ENCODE peak calls at places on chromosomes 3 and 15, in seven cellular contexts. H is body of pancreas, X is PC-9, W is fibroblast of lung, T is left ventricle myocardium inferior, S is ascending aorta, Q is adrenal gland. B is an unnamed sample. For H3K27me3, the result is how much of the 10 kb centered on the place peaks cover.

GRCh38 chr3:64880926-64881325 is 193.1 kb upstream of the ADAMTS9 start:
- DNase-seq in Q (no peak), S (no peak), T (no peak), W (no peak), H (no peak), X (no peak), B (no peak)

GRCh38 chr3:84946240-84946639 is 12.5 kb upstream of the CADM2 start:
- DNase-seq in S (no peak), T (no peak), X (no peak), H (no peak), W (no peak), Q (no peak), B (no peak)

GRCh38 chr3:171916888-171917287 is 73.7 kb downstream of the TMEM212 start:
- DNase-seq in H (no peak), S (no peak), T (no peak), Q (no peak), X (no peak), W (no peak), B (no peak)

GRCh38 chr3:66453525-66454463 is 47.0 kb downstream of the LRIG1 start:
- DNase-seq in H (no peak), W (no peak), T (no peak), X (no peak), S (peak), Q (no peak), B (no peak)

GRCh38 chr3:94036909-94037507 is 8.6 kb upstream of the STX19 start:
- DNase-seq in H (no peak), T (no peak), S (no peak), W (peak), X (no peak), Q (no peak), B (no peak)

GRCh38 chr3:188431553-188431952 is 277.6 kb downstream of the LPP start:
- DNase-seq in Q (no peak), X (peak), W (peak), S (no peak), T (no peak), H (no peak), B (no peak)

GRCh38 chr15:22839046-22839705 is 710 bp downstream of the NIPA2 start:
- DNase-seq in W (peak), X (no peak), H (no peak), S (no peak), T (no peak), Q (no peak), B (no peak)

GRCh38 chr3:127458698-127459097 is 131.8 kb downstream of the TPRA1 start:
- DNase-seq in X (no peak), T (no peak), H (no peak), W (peak), S (no peak), Q (no peak), B (no peak)

GRCh38 chr15:71136159-71137137 is 21.2 kb downstream of the THSD4 start:
- DNase-seq in X (peak), W (peak), S (peak), T (no peak), H (no peak), Q (no peak), B (no peak)
- TF ChIP-seq CTCF in X (no peak), W (peak), S (peak), T (no peak), H (no peak), Q (no peak), B (no peak)

GRCh38 chr15:45454825-45455224 is 67.7 kb downstream of the SLC30A4 start:
- DNase-seq in T (peak), Q (peak), W (peak), S (peak), X (peak), H (peak), B (peak)

GRCh38 chr15:45458746-45459403 is 63.7 kb downstream of the SLC30A4 start:
- DNase-seq in Q (peak), X (peak), S (peak), H (peak), T (peak), W (peak), B (peak)

GRCh38 chr15:45456212-45457106 is 66.1 kb downstream of the SLC30A4 start:
- DNase-seq in H (peak), Q (peak), X (peak), T (no peak), W (peak), S (peak), B (peak)

GRCh38 chr15:45457641-45458539 is 64.7 kb downstream of the SLC30A4 start:
- DNase-seq in S (peak), Q (peak), W (peak), H (peak), X (peak), T (no peak), B (peak)

DNA sequence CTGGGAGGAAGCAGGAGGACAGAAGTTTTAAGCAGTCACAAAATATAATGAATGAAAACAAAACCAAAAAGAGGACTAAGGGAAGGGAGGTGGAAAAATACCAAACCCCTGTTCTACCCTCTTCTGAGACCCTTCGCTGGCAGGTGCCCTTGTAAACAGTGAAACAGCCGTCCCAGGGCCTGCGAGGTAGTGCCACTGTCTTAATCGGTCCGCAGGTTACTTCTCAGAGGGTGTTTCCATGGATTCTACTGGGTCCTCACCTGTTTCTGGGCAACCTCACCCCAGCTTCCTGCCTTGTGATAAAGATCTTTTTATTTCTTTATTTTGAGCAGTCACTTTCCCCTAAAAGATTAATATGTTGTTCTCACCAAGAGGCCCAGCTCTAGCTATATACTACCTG is 65.3 kb downstream of the SLC30A4 start:
- DNase-seq in X (no peak), S (no peak), H (peak), W (no peak), Q (no peak), T (no peak), B (no peak)
- H3K27ac ChIP-seq in X (peak), S (no peak), H (no peak), W (peak), Q (no peak), T (no peak), B (no peak)

DNA sequence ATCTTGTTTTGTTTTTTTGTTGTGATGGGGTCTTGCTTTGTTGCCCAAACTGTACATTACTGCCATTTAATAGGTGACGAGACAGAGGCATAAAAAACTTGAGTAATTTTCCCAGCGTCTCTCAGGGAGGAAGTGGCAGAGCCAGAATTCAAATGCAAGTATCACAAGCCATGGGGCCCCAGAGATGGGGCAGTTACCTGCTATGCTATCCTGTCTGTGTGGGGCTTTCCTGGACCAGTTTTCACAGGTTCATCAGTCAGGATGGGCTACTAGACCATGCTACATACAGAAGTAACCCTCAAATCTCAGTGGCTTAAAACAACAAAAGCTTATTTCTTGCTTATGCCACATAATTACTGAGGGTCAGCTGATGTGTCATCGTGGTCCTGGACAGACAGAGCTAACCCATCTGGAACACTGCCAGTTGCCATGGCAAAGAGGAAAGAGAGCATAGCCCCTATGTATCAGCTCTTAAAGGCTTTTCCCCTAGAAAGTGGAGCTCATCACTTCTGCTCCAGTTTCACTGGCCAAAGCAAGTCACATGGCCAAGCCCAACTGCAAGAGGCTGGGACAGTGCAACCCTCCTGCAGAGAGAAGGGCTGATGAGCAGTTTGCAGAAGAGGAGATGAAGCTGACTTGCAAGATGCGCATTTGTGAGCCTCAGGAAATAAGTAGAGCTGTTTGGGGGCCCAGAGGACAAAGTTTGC is 31.7 kb upstream of the SYNM start:
- DNase-seq in W (peak), X (no peak), Q (no peak), H (no peak), S (peak), T (no peak), B (no peak)
- H3K27me3 ChIP-seq in W (under half), X (under half), Q (under half), H (under half), S (under half), T (under half), B (under half)

GRCh38 chr3:39190281-39191025 is 1.9 kb downstream of the XIRP1 start:
- DNase-seq in W (no peak), T (no peak), S (no peak), H (no peak), Q (no peak), X (no peak), B (no peak)
- TF ChIP-seq CTCF in W (no peak), T (no peak), S (no peak), H (no peak), Q (no peak), X (no peak), B (no peak)

GRCh38 chr3:71582612-71583568 is 638 bp downstream of the FOXP1 start:
- DNase-seq in X (peak), H (peak), Q (peak), S (peak), T (peak), W (peak), B (peak)

GRCh38 chr3:71581981-71582611 is 1.4 kb downstream of the FOXP1 start:
- DNase-seq in S (peak), H (peak), Q (peak), X (peak), W (peak), T (peak), B (peak)

GRCh38 chr3:71579934-71580318 is 3.6 kb downstream of the FOXP1 start:
- DNase-seq in S (no peak), H (peak), T (no peak), X (peak), W (peak), Q (no peak), B (no peak)

GRCh38 chr3:71580636-71581215 is 2.8 kb downstream of the FOXP1 start:
- DNase-seq in T (no peak), S (no peak), H (no peak), W (peak), X (no peak), Q (no peak), B (no peak)

GRCh38 chr3:71581451-71581980 is 2.0 kb downstream of the FOXP1 start:
- DNase-seq in X (peak), S (no peak), Q (peak), T (peak), W (peak), H (peak), B (peak)
- H3K27ac ChIP-seq in X (no peak), S (peak), Q (peak), T (peak), W (peak), H (peak), B (peak)